ENCODE peak calls at places on chromosomes 1 and 21, in seven cellular contexts. Y, I, Q, F, W, X and M are unnamed samples.

GRCh38 chr1:51898090-51898734 is 19.7 kb upstream of the NRDC start:
- DNase-seq in W (no peak), Q (no peak), F (no peak), I (no peak), X (peak), Y (no peak), M (no peak)

GRCh38 chr1:229325401-229325800 is 17.4 kb downstream of the CCSAP start:
- DNase-seq in F (no peak), I (no peak), Y (no peak), Q (no peak), X (no peak), W (no peak), M (no peak)

GRCh38 chr1:155195201-155196102 is 12.2 kb downstream of the THBS3 start:
- DNase-seq in W (no peak), X (no peak), F (no peak), Q (no peak), I (no peak), Y (no peak), M (no peak)

GRCh38 chr1:64095832-64096231 is 107.6 kb upstream of the UBE2U start:
- DNase-seq in Y (no peak), F (no peak), Q (no peak), I (no peak), W (no peak), X (no peak), M (no peak)

GRCh38 chr1:87684194-87684593 is 355.5 kb downstream of the LMO4 start:
- DNase-seq in F (no peak), Q (no peak), X (no peak), Y (no peak), I (no peak), W (no peak), M (no peak)

GRCh38 chr1:181104790-181105133 is 16.3 kb downstream of the IER5 start:
- DNase-seq in X (no peak), I (no peak), Y (no peak), W (no peak), F (peak), Q (peak), M (no peak)

GRCh38 chr1:228891134-228892034 is 156.1 kb downstream of the RHOU start:
- DNase-seq in Y (no peak), Q (no peak), W (no peak), X (no peak), I (no peak), F (no peak), M (no peak)

GRCh38 chr1:208476825-208477170 is 232.6 kb upstream of the PLXNA2 start:
- DNase-seq in Y (no peak), Q (no peak), X (no peak), W (no peak), F (no peak), I (no peak), M (no peak)

GRCh38 chr1:181101581-181102226 is 13.2 kb downstream of the IER5 start:
- DNase-seq in F (peak), X (no peak), W (no peak), I (no peak), Q (no peak), Y (no peak), M (no peak)

GRCh38 chr1:145985129-145985501 is 11.3 kb downstream of the TXNIP start:
- DNase-seq in Y (no peak), I (no peak), F (no peak), Q (no peak), W (no peak), X (no peak), M (no peak)

GRCh38 chr21:44017601-44018000 is 5.5 kb downstream of the TRAPPC10 start:
- DNase-seq in I (no peak), Y (no peak), F (peak), Q (no peak), W (no peak), X (no peak), M (no peak)

GRCh38 chr1:23837905-23838304 is 12.7 kb upstream of the HMGCL start:
- DNase-seq in W (no peak), F (no peak), Y (no peak), X (no peak), Q (no peak), I (no peak), M (no peak)

GRCh38 chr1:24918370-24918769 is 11.7 kb downstream of the RUNX3 start:
- DNase-seq in Y (no peak), Q (no peak), W (no peak), F (no peak), I (no peak), X (no peak), M (no peak)

GRCh38 chr1:162319510-162320160 is 57.0 kb downstream of the SPATA46 start:
- DNase-seq in F (no peak), Q (no peak), I (no peak), X (no peak), W (no peak), Y (no peak), M (no peak)

GRCh38 chr1:100785399-100786082 is 66.0 kb downstream of the VCAM1 start:
- DNase-seq in Q (no peak), Y (no peak), W (no peak), X (no peak), I (no peak), F (peak), M (no peak)

GRCh38 chr21:45570826-45571601 is 28.8 kb upstream of the SLC19A1 start:
- DNase-seq in Q (no peak), I (no peak), Y (no peak), X (no peak), F (no peak), W (peak), M (no peak)

GRCh38 chr1:42152907-42153597 is at the start of gene GUCA2B:
- DNase-seq in W (no peak), F (no peak), X (no peak), Y (no peak), Q (no peak), I (no peak), M (no peak)

GRCh38 chr1:2875677-2876531 is 74.4 kb upstream of the TTC34 start:
- DNase-seq in F (peak), Y (no peak), W (peak), X (no peak), Q (no peak), I (no peak), M (no peak)

GRCh38 chr1:30662291-30662840 is 61.0 kb downstream of the MATN1 start:
- DNase-seq in Q (no peak), F (no peak), X (no peak), Y (no peak), I (no peak), W (no peak), M (no peak)

GRCh38 chr1:40877681-40878080 is 15.5 kb upstream of the CITED4 start:
- DNase-seq in Q (no peak), F (no peak), Y (no peak), W (peak), I (no peak), X (no peak), M (no peak)

GRCh38 chr1:228938248-228938891 is 203.1 kb downstream of the RHOU start:
- DNase-seq in X (no peak), W (no peak), I (no peak), Q (peak), F (no peak), Y (no peak), M (no peak)

GRCh38 chr21:38831526-38832467 is 26.1 kb downstream of the ETS2 start:
- DNase-seq in F (peak), Y (peak), X (no peak), W (no peak), I (no peak), Q (peak), M (peak)

GRCh38 chr1:193406901-193407300 is 220.5 kb upstream of the B3GALT2 start:
- DNase-seq in Y (no peak), W (peak), X (no peak), I (no peak), Q (peak), F (peak), M (peak)

GRCh38 chr1:68232354-68233148 is at the start of gene WLS:
- DNase-seq in F (no peak), Y (no peak), I (no peak), Q (no peak), X (no peak), W (peak), M (peak)

GRCh38 chr1:54377040-54377691 is 29.0 kb downstream of the SSBP3 start:
- DNase-seq in Q (no peak), Y (no peak), I (no peak), W (no peak), X (no peak), F (peak), M (no peak)

GRCh38 chr1:54372978-54373377 is 33.2 kb downstream of the SSBP3 start:
- DNase-seq in F (no peak), Y (peak), W (no peak), X (no peak), I (no peak), Q (no peak), M (no peak)

GRCh38 chr1:54376085-54377039 is 29.8 kb downstream of the SSBP3 start:
- DNase-seq in Q (peak), Y (peak), X (no peak), I (no peak), F (peak), W (no peak), M (peak)

GRCh38 chr1:54374766-54375165 is 31.4 kb downstream of the SSBP3 start:
- DNase-seq in W (no peak), Q (no peak), I (no peak), F (no peak), Y (no peak), X (no peak), M (no peak)

DNA sequence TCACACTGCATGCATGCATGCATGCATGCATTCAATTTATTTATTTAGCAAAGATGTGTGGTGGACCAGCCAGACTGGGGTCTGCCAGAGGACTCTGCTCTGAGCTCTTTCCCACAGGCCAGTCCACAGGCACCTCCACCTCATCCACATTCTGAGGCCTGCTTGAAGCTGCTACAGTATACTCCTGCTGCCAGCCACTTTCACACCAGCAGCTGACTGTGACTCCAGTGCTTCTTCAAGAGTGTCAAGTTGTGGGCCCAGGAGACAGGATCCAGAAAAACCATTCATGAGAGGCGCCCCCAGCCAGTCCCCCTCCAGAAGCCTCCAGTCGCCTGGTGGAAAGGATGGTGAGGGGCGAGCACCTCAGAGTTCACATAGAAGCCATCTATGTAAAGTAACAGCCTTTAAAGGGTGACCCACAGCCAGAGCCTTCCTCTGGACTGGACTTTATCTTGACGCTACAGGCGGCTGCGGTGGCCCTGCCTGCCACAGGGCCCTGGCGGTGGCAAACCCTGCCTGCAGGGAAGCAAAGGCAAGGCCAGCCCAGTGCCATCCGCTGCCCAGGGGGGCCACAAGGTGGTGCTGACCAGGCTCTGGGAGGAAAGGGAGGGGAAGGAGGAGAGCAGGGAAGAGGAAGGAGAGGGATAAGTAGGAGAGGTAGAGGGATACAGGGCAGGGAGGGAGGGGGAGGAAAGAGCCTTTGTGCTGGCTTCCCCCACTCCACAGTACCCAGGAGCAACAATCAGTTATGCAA is 30.7 kb downstream of the SSBP3 start:
- DNase-seq in X (no peak), I (peak), Y (no peak), W (peak), Q (no peak), F (peak), M (no peak)
- TF ChIP-seq SIN3A in X (no peak), I (no peak), Y (no peak), W (no peak), Q (no peak), F (no peak), M (no peak)

GRCh38 chr1:160474392-160475242 is 48.4 kb downstream of the SLAMF6 start:
- DNase-seq in Y (peak), F (no peak), Q (no peak), I (no peak), X (no peak), W (no peak), M (no peak)
- TF ChIP-seq SIN3A in Y (no peak), F (no peak), Q (no peak), I (no peak), X (no peak), W (no peak), M (no peak)

DNA sequence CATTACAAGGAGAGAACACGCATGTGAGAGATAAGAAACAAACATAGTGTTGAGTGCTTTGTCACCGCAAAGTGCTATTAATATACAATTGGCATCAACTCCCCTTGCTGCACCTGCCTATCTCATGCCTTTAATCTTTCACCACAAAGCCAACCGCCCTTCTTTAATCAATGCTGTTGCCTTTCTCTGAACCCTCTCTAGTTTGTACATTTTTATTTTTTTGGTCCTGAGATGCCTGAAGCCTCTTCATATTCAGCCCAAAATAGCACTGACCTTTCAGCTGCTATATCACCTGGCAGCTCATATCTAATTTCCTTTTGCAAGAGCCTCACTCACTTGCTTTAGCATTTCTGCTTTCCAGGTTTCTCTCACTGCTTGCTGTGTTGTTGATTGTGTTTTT is 504.7 kb downstream of the NUF2 start:
- DNase-seq in X (no peak), I (no peak), W (no peak), Y (no peak), F (no peak), Q (no peak), M (no peak)
- TF ChIP-seq SIN3A in X (no peak), I (no peak), W (no peak), Y (no peak), F (no peak), Q (no peak), M (no peak)

GRCh38 chr1:221606216-221606615 is 135.7 kb downstream of the DUSP10 start:
- DNase-seq in W (no peak), Q (no peak), X (no peak), I (no peak), F (no peak), Y (no peak), M (no peak)
- TF ChIP-seq SIN3A in W (no peak), Q (no peak), X (no peak), I (no peak), F (no peak), Y (no peak), M (no peak)

GRCh38 chr1:106613861-106614260 is 442.6 kb upstream of the PRMT6 start:
- DNase-seq in F (no peak), W (no peak), I (no peak), Y (no peak), X (no peak), Q (no peak), M (no peak)

GRCh38 chr1:106603616-106604015 is 452.9 kb upstream of the PRMT6 start:
- DNase-seq in I (no peak), Y (no peak), X (no peak), Q (no peak), F (no peak), W (no peak), M (no peak)

GRCh38 chr1:106613106-106613505 is 443.4 kb upstream of the PRMT6 start:
- DNase-seq in Y (no peak), W (no peak), I (no peak), F (no peak), Q (no peak), X (no peak), M (no peak)

GRCh38 chr1:106608836-106609235 is 447.6 kb upstream of the PRMT6 start:
- DNase-seq in Y (no peak), F (no peak), X (no peak), Q (no peak), W (no peak), I (no peak), M (no peak)
- TF ChIP-seq SIN3A in Y (no peak), F (no peak), X (no peak), Q (no peak), W (no peak), I (no peak), M (no peak)

GRCh38 chr1:10401281-10401680 is 2.4 kb downstream of the PGD start:
- DNase-seq in I (no peak), X (no peak), Q (peak), W (no peak), F (no peak), Y (no peak), M (no peak)

GRCh38 chr1:10400013-10400412 is 1.1 kb downstream of the PGD start:
- DNase-seq in Y (no peak), Q (no peak), I (no peak), X (no peak), W (no peak), F (peak), M (no peak)

GRCh38 chr1:10399487-10399917 is 638 bp downstream of the PGD start:
- DNase-seq in X (no peak), I (no peak), Y (no peak), F (peak), Q (peak), W (no peak), M (no peak)

GRCh38 chr1:10398734-10399486 is at the start of gene PGD:
- DNase-seq in F (peak), W (peak), X (peak), Y (peak), I (peak), Q (peak), M (peak)

GRCh38 chr1:10402729-10403274 is 3.9 kb downstream of the PGD start:
- DNase-seq in F (no peak), I (no peak), Y (no peak), W (no peak), Q (no peak), X (no peak), M (no peak)
- TF ChIP-seq SIN3A in F (no peak), I (no peak), Y (no peak), W (no peak), Q (no peak), X (no peak), M (no peak)

DNA sequence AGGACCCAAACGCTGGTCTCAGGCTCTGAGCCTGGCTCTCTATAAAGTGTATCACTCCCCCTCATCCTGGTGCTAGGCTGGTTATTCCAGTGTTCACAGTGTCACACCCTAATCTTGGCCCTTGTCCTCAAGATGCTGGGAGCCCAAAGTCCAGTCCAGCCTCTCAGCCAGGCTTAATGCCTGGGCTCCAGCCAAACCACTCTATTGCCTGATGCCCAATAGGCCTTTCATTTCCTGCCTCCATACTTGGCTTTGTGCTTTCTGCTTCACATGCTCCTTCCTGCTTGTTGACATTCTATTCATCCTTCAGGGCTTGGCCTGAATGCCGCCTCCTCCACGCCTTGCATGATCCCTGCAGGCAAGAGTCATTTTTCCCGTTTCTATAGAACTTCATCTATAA is 1.7 kb downstream of the KLHDC8A start:
- DNase-seq in Q (no peak), Y (no peak), I (no peak), F (no peak), W (no peak), X (no peak), M (no peak)
- TF ChIP-seq SIN3A in Q (no peak), Y (no peak), I (no peak), F (no peak), W (no peak), X (no peak), M (no peak)

GRCh38 chr1:218537131-218537904 is 192.2 kb downstream of the TGFB2 start:
- DNase-seq in Y (no peak), Q (no peak), F (no peak), X (no peak), I (no peak), W (no peak), M (no peak)
- TF ChIP-seq SIN3A in Y (no peak), Q (no peak), F (no peak), X (no peak), I (no peak), W (no peak), M (no peak)

GRCh38 chr21:30986966-30987365 is 51.3 kb downstream of the KRTAP19-8 start:
- DNase-seq in Y (no peak), X (no peak), W (no peak), Q (no peak), F (no peak), I (no peak), M (no peak)
- TF ChIP-seq SIN3A in Y (no peak), X (no peak), W (no peak), Q (no peak), F (no peak), I (no peak), M (no peak)

DNA sequence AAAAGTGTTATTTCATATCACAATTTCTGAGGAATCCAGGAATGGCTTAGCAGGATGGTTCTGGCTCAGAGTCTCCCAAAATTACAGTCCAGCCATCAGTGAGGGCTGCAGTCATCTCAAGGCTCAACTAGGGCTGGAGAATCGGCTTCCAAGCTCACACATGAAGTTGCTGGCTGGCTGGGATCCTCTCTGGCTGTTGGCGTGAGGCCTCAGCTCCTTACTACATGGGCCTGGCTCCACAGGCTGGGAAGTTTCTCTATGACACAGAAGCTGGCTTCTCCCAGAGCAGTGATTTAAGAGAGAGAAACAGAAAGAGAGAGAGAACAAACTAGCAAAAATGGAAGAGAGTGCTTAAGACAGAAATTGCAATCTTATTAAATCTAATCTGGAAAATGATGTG is 38.8 kb upstream of the RGS8 start:
- DNase-seq in I (no peak), X (no peak), W (no peak), F (no peak), Y (no peak), Q (no peak), M (no peak)
- TF ChIP-seq SIN3A in I (no peak), X (no peak), W (no peak), F (no peak), Y (no peak), Q (no peak), M (no peak)